ENCODE peak calls at places on chromosome 20, in eight cellular contexts. W is pancreas; E is SK-N-SH; T is fibroblast of lung; V is CD8-positive, alpha-beta memory T cell; I is tibial artery; P is small intestine; S is A549. G is an unnamed sample. For H3K4me1, the result is how much of the 10 kb centered on the place peaks cover.

GRCh38 chr20:12287575-12287974 is 369.9 kb downstream of the BTBD3 start:
- DNase-seq in W (no peak), E (no peak), T (no peak), V (no peak), I (no peak), P (no peak), S (no peak), G (no peak)

GRCh38 chr20:16608265-16608636 is 35.0 kb upstream of the KIF16B start:
- DNase-seq in W (no peak), E (no peak), T (no peak), V (no peak), I (no peak), P (no peak), S (no peak), G (peak)

GRCh38 chr20:42740191-42740870 is 449.4 kb downstream of the PTPRT start:
- DNase-seq in W (no peak), E (no peak), T (no peak), V (no peak), I (no peak), P (no peak), S (no peak), G (no peak)

GRCh38 chr20:10649817-10650200 is 24.0 kb downstream of the JAG1 start:
- DNase-seq in W (no peak), E (no peak), T (peak), V (no peak), I (no peak), P (no peak), S (no peak), G (peak)

GRCh38 chr20:44460795-44461141 is 14.9 kb upstream of the TTPAL start:
- DNase-seq in W (no peak), E (peak), T (peak), V (no peak), I (no peak), P (peak), S (peak), G (no peak)

GRCh38 chr20:62824476-62825287 is 7.8 kb downstream of the COL9A3 start:
- DNase-seq in W (peak), E (peak), T (peak), V (peak), I (no peak), P (peak), S (no peak), G (peak)

GRCh38 chr20:62623488-62624324 is 18.6 kb upstream of the SLCO4A1 start:
- DNase-seq in W (peak), E (peak), T (peak), V (peak), I (peak), P (peak), S (peak), G (peak)

GRCh38 chr20:58874469-58874868 is 22.0 kb downstream of the GNAS start:
- DNase-seq in W (no peak), E (no peak), T (no peak), V (no peak), I (no peak), P (no peak), S (no peak), G (no peak)

GRCh38 chr20:10553326-10553984 is 118.3 kb downstream of the SLX4IP start:
- DNase-seq in W (peak), E (peak), T (peak), V (no peak), I (peak), P (peak), S (peak), G (peak)

GRCh38 chr20:3312940-3313656 is 74.1 kb upstream of the SLC4A11 start:
- DNase-seq in W (no peak), E (no peak), T (peak), V (no peak), I (no peak), P (no peak), S (peak), G (no peak)

GRCh38 chr20:8853805-8854338 is 215.0 kb upstream of the PLCB4 start:
- DNase-seq in W (no peak), E (peak), T (peak), V (no peak), I (no peak), P (peak), S (peak), G (no peak)

GRCh38 chr20:11457476-11457875 is 460.2 kb upstream of the BTBD3 start:
- DNase-seq in W (no peak), E (no peak), T (peak), V (no peak), I (no peak), P (no peak), S (no peak), G (no peak)

GRCh38 chr20:9359561-9360308 is 154.7 kb upstream of the LAMP5 start:
- DNase-seq in W (peak), E (peak), T (peak), V (no peak), I (no peak), P (peak), S (peak), G (peak)

GRCh38 chr20:49540232-49540620 is 27.7 kb downstream of the PTGIS start:
- DNase-seq in W (no peak), E (no peak), T (no peak), V (no peak), I (no peak), P (no peak), S (no peak), G (no peak)

GRCh38 chr20:17825949-17826843 is 126.4 kb downstream of the BANF2 start:
- DNase-seq in W (no peak), E (no peak), T (peak), V (no peak), I (peak), P (peak), S (no peak), G (no peak)

GRCh38 chr20:62804021-62804631 is 509 bp upstream of the OGFR start:
- DNase-seq in W (no peak), E (peak), T (no peak), V (no peak), I (no peak), P (no peak), S (no peak), G (no peak)

GRCh38 chr20:3998998-3999397 is 16.4 kb downstream of the RNF24 start:
- DNase-seq in W (no peak), E (no peak), T (no peak), V (no peak), I (no peak), P (no peak), S (no peak), G (no peak)

GRCh38 chr20:34642009-34642408 is 34.9 kb downstream of the PIGU start:
- DNase-seq in W (no peak), E (no peak), T (no peak), V (no peak), I (no peak), P (no peak), S (no peak), G (no peak)

GRCh38 chr20:2797136-2797983 is 3.1 kb downstream of the CPXM1 start:
- DNase-seq in W (no peak), E (no peak), T (no peak), V (no peak), I (no peak), P (no peak), S (no peak), G (no peak)

GRCh38 chr20:23613676-23614075 is 8.0 kb upstream of the CST9 start:
- DNase-seq in W (no peak), E (no peak), T (no peak), V (no peak), I (no peak), P (no peak), S (no peak), G (no peak)

GRCh38 chr20:42936482-42936881 is 253.2 kb downstream of the PTPRT start:
- DNase-seq in W (no peak), E (no peak), T (no peak), V (no peak), I (no peak), P (no peak), S (no peak), G (no peak)

GRCh38 chr20:19404836-19405235 is 192.4 kb downstream of the SLC24A3 start:
- DNase-seq in W (no peak), E (no peak), T (no peak), V (no peak), I (no peak), P (no peak), S (no peak), G (no peak)

GRCh38 chr20:38460040-38460623 is 12.5 kb upstream of the RALGAPB start:
- DNase-seq in W (no peak), E (peak), T (peak), V (no peak), I (no peak), P (peak), S (peak), G (peak)

GRCh38 chr20:53652859-53653520 is 59.4 kb upstream of the ZNF217 start:
- DNase-seq in W (no peak), E (no peak), T (no peak), V (no peak), I (no peak), P (peak), S (no peak), G (no peak)

GRCh38 chr20:3406481-3407425 is 716 bp downstream of the DNAAF9 start:
- DNase-seq in W (no peak), E (peak), T (peak), V (no peak), I (peak), P (peak), S (peak), G (peak)

GRCh38 chr20:23606652-23607049 is 934 bp upstream of the CST9 start:
- DNase-seq in W (peak), E (peak), T (peak), V (peak), I (peak), P (peak), S (peak), G (peak)

GRCh38 chr20:63736893-63737689 is 627 bp downstream of the LIME1 start:
- DNase-seq in W (peak), E (peak), T (no peak), V (peak), I (peak), P (peak), S (no peak), G (peak)

GRCh38 chr20:48760403-48760889 is 67.4 kb downstream of the PREX1 start:
- DNase-seq in W (no peak), E (no peak), T (peak), V (peak), I (no peak), P (peak), S (no peak), G (peak)

GRCh38 chr20:3235661-3236324 is 3.2 kb downstream of the SLC4A11 start:
- DNase-seq in W (no peak), E (no peak), T (peak), V (no peak), I (no peak), P (no peak), S (peak), G (no peak)

GRCh38 chr20:3318226-3318884 is 79.4 kb upstream of the SLC4A11 start:
- DNase-seq in W (no peak), E (no peak), T (peak), V (no peak), I (no peak), P (no peak), S (no peak), G (no peak)

GRCh38 chr20:58824843-58825242 is 25.9 kb downstream of the GNAS-AS1 start:
- DNase-seq in W (no peak), E (no peak), T (no peak), V (no peak), I (no peak), P (no peak), S (no peak), G (no peak)

GRCh38 chr20:8969062-8969694 is 99.7 kb upstream of the PLCB4 start:
- DNase-seq in W (no peak), E (no peak), T (no peak), V (no peak), I (no peak), P (peak), S (no peak), G (no peak)

GRCh38 chr20:3382836-3383235 is 24.6 kb downstream of the DNAAF9 start:
- DNase-seq in W (no peak), E (no peak), T (no peak), V (no peak), I (no peak), P (no peak), S (no peak), G (no peak)

GRCh38 chr20:63639093-63639860 is 12.4 kb upstream of the GMEB2 start:
- DNase-seq in W (no peak), E (no peak), T (no peak), V (peak), I (no peak), P (peak), S (no peak), G (peak)

GRCh38 chr20:17995967-17996819 is 27.4 kb downstream of the MGME1 start:
- DNase-seq in W (no peak), E (peak), T (peak), V (peak), I (no peak), P (peak), S (peak), G (no peak)

GRCh38 chr20:8212286-8212685 is 80.2 kb downstream of the PLCB1 start:
- DNase-seq in W (no peak), E (no peak), T (peak), V (no peak), I (no peak), P (no peak), S (no peak), G (no peak)

GRCh38 chr20:23629542-23630391 is 8.0 kb downstream of the CST3 start:
- DNase-seq in W (no peak), E (no peak), T (no peak), V (no peak), I (no peak), P (no peak), S (no peak), G (no peak)

GRCh38 chr20:39453890-39454289 is 491.7 kb downstream of the DHX35 start:
- DNase-seq in W (no peak), E (no peak), T (no peak), V (no peak), I (no peak), P (no peak), S (no peak), G (no peak)

DNA sequence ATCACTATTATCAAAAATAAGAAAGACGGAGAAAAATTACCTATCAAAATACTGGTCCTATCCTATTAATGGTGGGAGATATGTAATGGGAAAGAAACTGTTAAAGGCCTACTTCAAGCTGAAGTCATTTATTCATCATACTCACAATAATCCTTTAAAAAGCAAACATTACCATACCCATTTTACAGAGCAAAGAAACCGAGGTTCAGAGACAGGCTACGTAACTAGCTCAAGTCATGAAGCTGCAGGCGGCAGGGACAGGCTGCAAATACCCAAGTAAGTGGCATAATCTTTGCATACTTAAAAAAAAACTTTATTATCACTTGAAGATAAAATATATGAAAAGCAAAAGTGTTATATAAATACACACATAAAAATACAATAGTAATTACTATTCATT is 2.6 kb downstream of the RALGAPA2 start:
- DNase-seq in W (no peak), E (no peak), T (no peak), V (no peak), I (no peak), P (peak), S (no peak), G (no peak)
- H3K4me3 ChIP-seq in W (no peak), E (no peak), T (no peak), V (no peak), I (no peak), P (no peak), S (no peak), G (no peak)

GRCh38 chr20:31706607-31707257 is 15.9 kb downstream of the BCL2L1 start:
- DNase-seq in W (no peak), E (no peak), T (no peak), V (no peak), I (no peak), P (no peak), S (no peak), G (no peak)
- H3K4me1 ChIP-seq in W (half or more), E (under half), T (under half), V (under half), I (half or more), P (under half), S (half or more), G (half or more)

GRCh38 chr20:47577271-47577670 is 75.6 kb downstream of the NCOA3 start:
- DNase-seq in W (no peak), E (no peak), T (no peak), V (no peak), I (no peak), P (no peak), S (no peak), G (no peak)
- H3K4me3 ChIP-seq in W (no peak), E (no peak), T (peak), V (no peak), I (no peak), P (no peak), S (peak), G (no peak)

GRCh38 chr20:41072919-41073318 is 44.3 kb downstream of the TOP1 start:
- DNase-seq in W (no peak), E (no peak), T (no peak), V (no peak), I (no peak), P (no peak), S (no peak), G (no peak)
- H3K4me1 ChIP-seq in W (under half), E (under half), T (under half), V (half or more), I (under half), P (under half), S (under half), G (under half)

DNA sequence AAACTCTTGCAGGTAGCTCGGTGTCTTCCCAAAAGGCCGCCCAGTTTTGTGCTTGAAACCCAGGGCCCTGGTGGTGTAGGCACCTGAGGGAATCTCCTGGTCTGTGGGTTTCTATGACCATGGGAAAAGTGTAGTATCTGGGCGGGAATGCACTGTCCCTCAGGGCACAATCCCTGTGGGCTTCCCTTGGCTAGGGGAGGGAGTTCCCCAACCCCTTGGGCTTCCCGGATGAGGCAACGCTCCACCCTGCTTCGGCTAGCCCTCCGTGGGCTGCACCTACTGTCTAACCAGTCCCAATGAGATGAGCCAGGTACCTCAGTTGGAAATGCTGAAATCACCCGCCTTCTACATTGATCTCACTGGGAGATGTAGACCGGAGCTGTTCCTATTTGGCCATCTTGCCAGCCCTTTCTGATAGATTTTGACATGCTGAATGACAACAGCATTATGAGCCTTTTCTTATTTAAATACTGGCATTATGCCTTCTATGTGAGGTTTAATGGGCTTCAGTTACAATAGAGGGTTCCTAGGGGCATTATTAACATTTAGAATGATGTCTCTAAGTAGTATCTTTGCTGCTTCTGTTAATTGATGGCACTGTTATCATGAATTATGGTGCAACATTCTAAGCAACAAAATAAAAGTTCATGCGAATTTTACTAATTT is 133.7 kb upstream of the FLRT3 start:
- DNase-seq in W (no peak), E (no peak), T (no peak), V (no peak), I (no peak), P (no peak), S (no peak), G (no peak)
- H3K4me3 ChIP-seq in W (no peak), E (no peak), T (no peak), V (no peak), I (no peak), P (no peak), S (no peak), G (no peak)

GRCh38 chr20:57685134-57685851 is 24.5 kb downstream of the PMEPA1 start:
- DNase-seq in W (no peak), E (peak), T (peak), V (no peak), I (no peak), P (no peak), S (no peak), G (no peak)
- H3K4me1 ChIP-seq in W (under half), E (half or more), T (under half), V (under half), I (half or more), P (under half), S (half or more), G (under half)

GRCh38 chr20:35737865-35738333 is 4.2 kb downstream of the RBM39 start:
- DNase-seq in W (no peak), E (no peak), T (no peak), V (no peak), I (no peak), P (no peak), S (no peak), G (no peak)

GRCh38 chr20:35734374-35734773 is 7.7 kb downstream of the RBM39 start:
- DNase-seq in W (no peak), E (no peak), T (no peak), V (no peak), I (no peak), P (no peak), S (no peak), G (no peak)

GRCh38 chr20:35738410-35739179 is 3.5 kb downstream of the RBM39 start:
- DNase-seq in W (no peak), E (no peak), T (no peak), V (no peak), I (no peak), P (no peak), S (no peak), G (no peak)

GRCh38 chr20:35734777-35735649 is 7.0 kb downstream of the RBM39 start:
- DNase-seq in W (no peak), E (no peak), T (no peak), V (no peak), I (no peak), P (no peak), S (no peak), G (no peak)

DNA sequence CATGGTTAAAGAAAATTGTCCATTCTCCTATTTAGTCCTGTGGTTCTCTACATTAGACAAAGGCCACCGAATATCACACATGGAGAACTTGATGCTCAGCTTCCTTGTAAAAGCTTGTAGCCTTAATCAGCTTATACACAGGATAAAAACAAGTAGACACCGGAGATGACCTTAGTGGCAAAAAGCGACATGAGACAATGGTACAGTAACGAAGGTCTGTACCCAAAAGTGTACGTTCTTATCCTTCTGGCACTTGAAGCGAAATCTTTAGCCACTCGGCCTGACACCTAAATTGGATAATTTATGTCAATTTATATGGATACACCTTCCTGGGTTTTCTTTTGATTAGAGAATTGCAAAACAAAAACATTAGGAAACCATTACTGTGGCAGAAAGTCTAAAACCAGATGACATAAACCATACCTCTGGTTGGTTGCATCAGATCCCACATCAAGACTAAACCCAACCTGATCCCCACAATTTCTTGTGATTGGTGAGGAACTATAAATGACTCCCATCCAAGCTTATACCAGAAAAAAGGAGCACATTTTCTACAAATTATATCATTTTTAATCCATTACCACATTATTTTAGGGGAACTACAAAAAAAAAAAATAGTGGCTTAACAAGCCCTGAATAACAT is 6.1 kb downstream of the RBM39 start:
- DNase-seq in W (no peak), E (no peak), T (no peak), V (no peak), I (no peak), P (no peak), S (no peak), G (no peak)
- H3K4me3 ChIP-seq in W (no peak), E (no peak), T (peak), V (no peak), I (no peak), P (no peak), S (no peak), G (no peak)

G was measured in transverse colon.